ENCODE peak calls at places on chromosomes 2 and 18, in five cellular contexts. X, O, F, Q and B are unnamed samples.

GRCh38 chr18:41842886-41843285 is 112.1 kb upstream of the PIK3C3 start:
- DNase-seq in Q (no peak), F (no peak), X (no peak), O (no peak), B (no peak)

GRCh38 chr2:114661926-114662670 is 219.7 kb downstream of the DPP10 start:
- DNase-seq in F (no peak), O (peak; percentile 0), X (no peak), Q (no peak), B (no peak)

GRCh38 chr2:240435457-240435954 is at the start of gene GPC1:
- DNase-seq in O (no peak), F (peak; percentile 71), X (no peak), Q (peak; percentile 97), B (peak; percentile 69)

GRCh38 chr2:109069430-109070194 is 59.4 kb upstream of the SH3RF3 start:
- DNase-seq in Q (no peak), X (no peak), F (no peak), O (no peak), B (no peak)

GRCh38 chr2:105380432-105381118 is 18.3 kb downstream of the FHL2 start:
- DNase-seq in X (no peak), O (no peak), F (no peak), Q (no peak), B (no peak)

GRCh38 chr2:49225126-49225525 is 70.8 kb upstream of the FSHR start:
- DNase-seq in Q (no peak), F (no peak), O (no peak), X (no peak), B (no peak)

GRCh38 chr2:128346811-128347558 is 28.3 kb upstream of the HS6ST1 start:
- DNase-seq in Q (no peak), O (no peak), F (no peak), X (no peak), B (no peak)

GRCh38 chr2:1496394-1496821 is 83.1 kb downstream of the TPO start:
- DNase-seq in O (no peak), X (no peak), F (no peak), Q (no peak), B (no peak)

GRCh38 chr2:239285071-239285931 is 115.5 kb downstream of the HDAC4 start:
- DNase-seq in O (peak; percentile 31), Q (no peak), F (peak; percentile 35), X (no peak), B (no peak)

GRCh38 chr18:35463050-35463449 is 34.7 kb downstream of the INO80C start:
- DNase-seq in F (no peak), O (no peak), X (no peak), Q (no peak), B (no peak)

GRCh38 chr2:120539937-120540718 is 194.2 kb downstream of the INHBB start:
- DNase-seq in F (no peak), X (no peak), O (no peak), Q (peak; percentile 92), B (peak; percentile 94)

GRCh38 chr2:207128867-207129266 is 36.9 kb downstream of the KLF7 start:
- DNase-seq in F (no peak), O (no peak), Q (no peak), X (no peak), B (no peak)

GRCh38 chr18:35501369-35501768 is 3.6 kb upstream of the INO80C start:
- DNase-seq in F (no peak), X (no peak), O (no peak), Q (no peak), B (no peak)